ENCODE peak calls at places on chromosomes 5 and 9, in four cellular contexts. L is stimulated activated CD4-positive, alpha-beta T cell treated with anti-CD3 and anti-CD28 coated beads, Interleukin-1b, Interleukin-23, amount 100 ng/mL, for 4 hours; P is iPS-NIHi11; C is iris pigment epithelial cell. J is an unnamed sample.

GRCh38 chr5:59049070-59049469 is 466.2 kb downstream of the RAB3C start:
- DNase-seq in P (no peak), C (no peak), L (no peak), J (no peak)

GRCh38 chr9:34584970-34585369 is 4.6 kb downstream of the CNTFR start:
- DNase-seq in C (no peak), P (no peak), L (no peak), J (no peak)

GRCh38 chr9:85702881-85703280 is 38.9 kb downstream of the AGTPBP1 start:
- DNase-seq in L (no peak), P (no peak), C (no peak), J (no peak)

GRCh38 chr9:134624827-134625181 is 16.8 kb upstream of the COL5A1 start:
- DNase-seq in P (no peak), L (no peak), C (peak; percentile 86), J (peak; percentile 85)

GRCh38 chr9:79611091-79611614 is 39.4 kb downstream of the TLE4 start:
- DNase-seq in P (no peak), C (peak; percentile 93), L (no peak), J (peak; percentile 63)

GRCh38 chr9:88258012-88258411 is 119.7 kb upstream of the SPATA31C2 start:
- DNase-seq in C (peak; percentile 82), L (no peak), P (peak; percentile 60), J (peak; percentile 89)

GRCh38 chr5:155066886-155067595 is 53.5 kb downstream of the KIF4B start:
- DNase-seq in L (no peak), C (no peak), P (no peak), J (no peak)

GRCh38 chr9:69122086-69122390 is 52.0 kb upstream of the TJP2 start:
- DNase-seq in L (peak; percentile 20), P (peak; percentile 66), C (peak; percentile 80), J (peak; percentile 29)

GRCh38 chr5:82858453-82859043 is 218.6 kb downstream of the TMEM167A start:
- DNase-seq in C (no peak), P (no peak), L (no peak), J (no peak)

GRCh38 chr5:138659121-138659520 is 83.9 kb upstream of the HSPA9 start:
- DNase-seq in C (no peak), P (no peak), L (no peak), J (no peak)

GRCh38 chr5:51961154-51961562 is 577.9 kb downstream of the ISL1 start:
- DNase-seq in L (no peak), P (no peak), C (no peak), J (no peak)

GRCh38 chr5:159031513-159031912 is 68.2 kb downstream of the EBF1 start:
- DNase-seq in C (peak; percentile 57), L (no peak), P (no peak), J (no peak)

GRCh38 chr5:140480310-140481014 is 67.0 kb upstream of the EIF4EBP3 start:
- DNase-seq in P (no peak), L (no peak), C (peak; percentile 18), J (peak; percentile 34)

GRCh38 chr5:112883192-112883591 is 22.1 kb downstream of the SRP19 start:
- DNase-seq in C (no peak), P (no peak), L (no peak), J (peak; percentile 69)

GRCh38 chr5:98173334-98173733 is 600.1 kb upstream of the RGMB start:
- DNase-seq in P (no peak), C (peak; percentile 84), L (no peak), J (peak; percentile 41)

GRCh38 chr5:139925650-139926640 is 117.2 kb downstream of the NRG2 start:
- DNase-seq in C (no peak), L (no peak), P (no peak), J (no peak)

GRCh38 chr5:143624465-143624864 is 187.5 kb upstream of the HMHB1 start:
- DNase-seq in L (no peak), C (no peak), P (no peak), J (no peak)

GRCh38 chr9:71984388-71985069 is 73.1 kb downstream of the C9orf85 start:
- DNase-seq in C (peak; percentile 65), L (no peak), P (peak; percentile 12), J (peak; percentile 51)

GRCh38 chr5:39947657-39948056 is 522.9 kb upstream of the DAB2 start:
- DNase-seq in C (peak; percentile 36), P (no peak), L (no peak), J (peak; percentile 53)

GRCh38 chr5:161442471-161442870 is 104.1 kb downstream of the GABRB2 start:
- DNase-seq in L (no peak), P (no peak), C (no peak), J (no peak)

GRCh38 chr9:3401556-3401955 is 124.2 kb downstream of the RFX3 start:
- DNase-seq in C (no peak), P (no peak), L (no peak), J (no peak)

GRCh38 chr5:65790371-65791163 is 68.6 kb downstream of the NLN start:
- DNase-seq in C (no peak), L (peak; percentile 12), P (no peak), J (peak; percentile 47)

GRCh38 chr5:59133801-59134261 is 551.0 kb downstream of the RAB3C start:
- DNase-seq in P (no peak), C (peak; percentile 70), L (no peak), J (peak; percentile 63)

GRCh38 chr5:138459311-138459710 is 6.0 kb upstream of the EGR1 start:
- DNase-seq in C (no peak), P (no peak), L (peak; percentile 77), J (no peak)

GRCh38 chr5:92800360-92800759 is 780.7 kb downstream of the NR2F1-AS1 start:
- DNase-seq in P (no peak), L (no peak), C (peak; percentile 96), J (peak; percentile 98)

GRCh38 chr9:82957526-82958379 is 105.2 kb downstream of the RASEF start:
- DNase-seq in P (no peak), C (peak; percentile 20), L (no peak), J (no peak)

J was measured in amniotic epithelial cell.